ENCODE peak calls at places on chromosomes 12 and 14, in six cellular contexts. Q is astrocyte of the cerebellum; O is CD8-positive, alpha-beta T cell; D is cardiac muscle cell; I is GM12865; F is neural crest cell. A is an unnamed sample.

GRCh38 chr12:14993537-14994266 is 20.9 kb downstream of the PDE6H start:
- DNase-seq in F (no peak), I (peak), D (no peak), Q (no peak), O (no peak), A (peak)

GRCh38 chr12:53425515-53426150 is 2.0 kb downstream of the AMHR2 start:
- DNase-seq in O (no peak), F (no peak), I (no peak), D (no peak), Q (no peak), A (no peak)

GRCh38 chr12:42481368-42481767 is 108.2 kb downstream of the PRICKLE1 start:
- DNase-seq in Q (no peak), D (no peak), F (no peak), I (no peak), O (no peak), A (no peak)

GRCh38 chr14:104731249-104731924 is 7.4 kb downstream of the ADSS1 start:
- DNase-seq in Q (no peak), F (no peak), I (no peak), O (no peak), D (peak), A (no peak)

GRCh38 chr12:104865080-104865479 is 93.0 kb downstream of the SLC41A2 start:
- DNase-seq in F (no peak), I (peak), O (no peak), Q (no peak), D (no peak), A (no peak)

GRCh38 chr12:130347588-130347987 is 9.9 kb downstream of the PIWIL1 start:
- DNase-seq in Q (no peak), D (no peak), F (no peak), I (no peak), O (no peak), A (no peak)

GRCh38 chr12:38099686-38100085 is 216.9 kb upstream of the ALG10B start:
- DNase-seq in D (no peak), I (no peak), F (no peak), Q (no peak), O (no peak), A (no peak)

GRCh38 chr14:41785696-41786095 is 179.0 kb downstream of the LRFN5 start:
- DNase-seq in Q (no peak), D (no peak), I (no peak), F (no peak), O (no peak), A (no peak)

GRCh38 chr14:102035914-102036313 is 50.9 kb downstream of the HSP90AA1 start:
- DNase-seq in F (no peak), D (no peak), O (no peak), I (no peak), Q (no peak), A (no peak)

GRCh38 chr12:121156365-121156764 is 23.7 kb downstream of the P2RX7 start:
- DNase-seq in F (no peak), I (no peak), D (no peak), O (no peak), Q (no peak), A (no peak)

GRCh38 chr12:68495666-68496065 is 115.0 kb upstream of the RAP1B start:
- DNase-seq in D (peak), I (no peak), Q (no peak), O (no peak), F (no peak), A (peak)

GRCh38 chr12:3698218-3698974 is 54.5 kb downstream of the CRACR2A start:
- DNase-seq in D (no peak), Q (peak), I (no peak), F (no peak), O (no peak), A (peak)

GRCh38 chr12:45509621-45510020 is 219.9 kb upstream of the ARID2 start:
- DNase-seq in F (no peak), O (no peak), D (no peak), I (no peak), Q (no peak), A (no peak)

GRCh38 chr14:44316647-44317432 is 190.2 kb downstream of the FSCB start:
- DNase-seq in Q (peak), I (peak), O (no peak), D (no peak), F (no peak), A (peak)

GRCh38 chr12:53659011-53659551 is 16.8 kb downstream of the ATP5MC2 start:
- DNase-seq in F (peak), I (no peak), D (no peak), Q (peak), O (no peak), A (peak)

GRCh38 chr14:98174031-98174430 is 1098.0 kb downstream of the BCL11B start:
- DNase-seq in F (no peak), I (no peak), D (no peak), Q (no peak), O (no peak), A (no peak)

GRCh38 chr12:113996026-113996425 is 29.9 kb upstream of the RBM19 start:
- DNase-seq in I (no peak), Q (no peak), F (no peak), O (no peak), D (no peak), A (no peak)

GRCh38 chr12:113416091-113416754 is 6.0 kb upstream of the SDSL start:
- DNase-seq in I (no peak), Q (no peak), D (no peak), F (no peak), O (no peak), A (no peak)

GRCh38 chr14:99579077-99579836 is 24.8 kb downstream of the CCDC85C start:
- DNase-seq in F (no peak), I (no peak), Q (no peak), O (no peak), D (no peak), A (no peak)

GRCh38 chr12:24111591-24111990 is 162.1 kb upstream of the SOX5 start:
- DNase-seq in I (no peak), F (no peak), Q (peak), O (no peak), D (no peak), A (peak)

GRCh38 chr14:105123981-105124836 is 44.4 kb downstream of the JAG2 start:
- DNase-seq in I (no peak), Q (no peak), O (no peak), F (no peak), D (no peak), A (no peak)

GRCh38 chr14:72164420-72165150 is 232.4 kb downstream of the RGS6 start:
- DNase-seq in O (no peak), F (no peak), I (peak), Q (no peak), D (no peak), A (no peak)

GRCh38 chr14:89013698-89014569 is 189.5 kb downstream of the TTC8 start:
- DNase-seq in D (no peak), O (no peak), I (no peak), F (no peak), Q (no peak), A (no peak)

GRCh38 chr14:103296007-103296406 is 38.0 kb upstream of the EIF5 start:
- DNase-seq in Q (no peak), D (peak), F (no peak), O (no peak), I (no peak), A (peak)

GRCh38 chr14:50210074-50210473 is 21.3 kb downstream of the SOS2 start:
- DNase-seq in D (no peak), O (no peak), F (no peak), Q (no peak), I (no peak), A (no peak)

GRCh38 chr14:102907980-102908730 is 14.3 kb upstream of the AMN start:
- DNase-seq in O (no peak), D (no peak), I (no peak), F (no peak), Q (no peak), A (no peak)

GRCh38 chr14:95510804-95511203 is 5.6 kb downstream of the SYNE3 start:
- DNase-seq in D (no peak), O (no peak), I (no peak), F (no peak), Q (no peak), A (no peak)

GRCh38 chr14:87952307-87953094 is 40.5 kb downstream of the GALC start:
- DNase-seq in F (no peak), D (no peak), O (no peak), Q (no peak), I (peak), A (no peak)

GRCh38 chr12:104155711-104156555 is 17.9 kb upstream of the NFYB start:
- DNase-seq in D (no peak), O (no peak), F (no peak), Q (no peak), I (no peak), A (no peak)

GRCh38 chr14:22508662-22509035 is 80.4 kb downstream of the DAD1 start:
- DNase-seq in Q (no peak), F (no peak), I (no peak), O (no peak), D (no peak), A (no peak)

GRCh38 chr12:95440401-95440800 is 33.6 kb upstream of the METAP2 start:
- DNase-seq in Q (peak), D (no peak), I (no peak), O (no peak), F (no peak), A (peak)

GRCh38 chr12:84995646-84996045 is 40.4 kb downstream of the TSPAN19 start:
- DNase-seq in I (no peak), O (no peak), D (no peak), F (no peak), Q (no peak), A (no peak)

GRCh38 chr12:18872770-18873169 is 134.9 kb downstream of the CAPZA3 start:
- DNase-seq in F (no peak), D (no peak), Q (no peak), O (no peak), I (no peak), A (no peak)

GRCh38 chr14:94673071-94673470 is 60.9 kb downstream of the SERPINA3 start:
- DNase-seq in D (no peak), I (no peak), O (no peak), F (no peak), Q (no peak), A (no peak)

DNA sequence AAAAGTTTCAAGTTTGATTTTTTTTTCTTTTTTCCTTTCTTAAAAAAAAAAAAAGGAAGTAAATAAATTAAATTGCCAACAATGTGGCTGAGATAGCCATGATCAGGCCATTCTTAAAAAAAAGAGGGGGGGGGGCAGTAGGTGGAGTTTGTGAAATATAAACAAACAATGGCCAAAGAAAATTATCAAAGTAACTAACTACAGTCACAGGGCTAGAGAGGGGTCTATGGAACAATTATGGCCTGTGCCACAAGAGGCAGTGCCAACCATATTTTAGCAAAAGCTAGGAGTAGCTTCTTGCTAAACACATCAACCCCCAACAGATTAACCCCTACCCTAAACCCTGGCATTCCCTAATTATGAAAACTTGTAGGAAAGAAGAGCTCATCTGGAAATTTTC is 16.2 kb upstream of the SMARCC2 start:
- DNase-seq in Q (no peak), O (no peak), D (no peak), I (no peak), F (no peak), A (no peak)
- TF ChIP-seq CTCF in Q (no peak), O (no peak), D (peak), I (no peak), F (no peak), A (no peak)

GRCh38 chr14:56874375-56874774 is 64.1 kb upstream of the OTX2 start:
- DNase-seq in I (peak), Q (no peak), O (no peak), F (peak), D (peak), A (no peak)
- TF ChIP-seq CTCF in I (peak), Q (no peak), O (no peak), F (peak), D (no peak), A (no peak)

GRCh38 chr14:24438198-24439095 is 4.1 kb downstream of the SDR39U1 start:
- DNase-seq in F (no peak), O (no peak), I (no peak), D (no peak), Q (no peak), A (no peak)

GRCh38 chr14:24435998-24436354 is 6.2 kb downstream of the KHNYN start:
- DNase-seq in Q (no peak), I (no peak), D (no peak), F (no peak), O (no peak), A (no peak)

GRCh38 chr14:24437736-24438067 is 4.9 kb downstream of the SDR39U1 start:
- DNase-seq in F (no peak), Q (no peak), O (no peak), I (no peak), D (no peak), A (no peak)

GRCh38 chr14:24436355-24437019 is 6.1 kb downstream of the SDR39U1 start:
- DNase-seq in Q (peak), D (peak), I (peak), F (peak), O (no peak), A (peak)

GRCh38 chr14:24437020-24437735 is 5.4 kb downstream of the SDR39U1 start:
- DNase-seq in D (no peak), F (no peak), Q (no peak), I (no peak), O (no peak), A (no peak)
- TF ChIP-seq CTCF in D (no peak), F (peak), Q (no peak), I (no peak), O (peak), A (no peak)

GRCh38 chr12:2624543-2625266 is 170.1 kb upstream of the FKBP4 start:
- DNase-seq in Q (no peak), F (peak), D (peak), I (peak), O (no peak), A (no peak)
- TF ChIP-seq CTCF in Q (peak), F (peak), D (peak), I (peak), O (no peak), A (peak)

GRCh38 chr12:49298160-49298559 is 3.2 kb downstream of the PRPH start:
- DNase-seq in D (no peak), I (peak), F (no peak), Q (no peak), O (no peak), A (no peak)
- TF ChIP-seq CTCF in D (no peak), I (peak), F (no peak), Q (peak), O (no peak), A (no peak)

DNA sequence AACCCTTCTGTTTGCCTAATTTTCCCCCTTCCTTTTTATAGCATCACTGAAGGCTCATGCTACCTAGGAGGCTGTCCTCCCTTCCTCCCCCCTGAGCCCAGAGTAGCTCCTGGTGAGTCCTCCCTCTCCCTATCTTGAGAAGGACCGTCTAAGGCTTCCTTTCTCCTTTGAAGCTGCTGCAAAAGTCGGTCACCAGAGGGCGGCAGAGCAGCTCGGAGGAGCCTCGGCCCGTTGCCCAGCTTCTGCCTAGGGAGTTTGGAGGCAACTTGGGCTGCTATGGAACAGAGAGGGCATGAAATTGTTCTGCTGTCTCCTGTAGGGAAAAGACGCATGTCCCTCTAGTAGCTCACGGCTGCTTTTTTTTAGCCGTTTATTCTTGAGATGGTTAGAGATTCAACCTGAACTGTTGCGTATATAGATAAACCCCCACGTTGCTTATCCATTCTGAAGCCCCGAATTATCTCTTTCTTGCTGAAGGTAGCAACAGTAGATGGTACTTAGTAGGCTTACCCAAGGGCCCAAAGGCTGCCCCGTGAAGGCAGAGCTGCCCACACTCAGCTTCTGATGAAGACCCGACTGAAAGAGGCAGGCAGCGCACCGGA is 5.7 kb downstream of the WNT5B start:
- DNase-seq in D (peak), Q (peak), I (peak), F (peak), O (peak), A (peak)
- TF ChIP-seq CTCF in D (peak), Q (peak), I (peak), F (peak), O (peak), A (peak)

GRCh38 chr14:37124617-37125016 is 47.8 kb downstream of the SLC25A21 start:
- DNase-seq in D (no peak), O (no peak), I (peak), Q (no peak), F (no peak), A (no peak)
- TF ChIP-seq CTCF in D (no peak), O (no peak), I (no peak), Q (no peak), F (no peak), A (no peak)

DNA sequence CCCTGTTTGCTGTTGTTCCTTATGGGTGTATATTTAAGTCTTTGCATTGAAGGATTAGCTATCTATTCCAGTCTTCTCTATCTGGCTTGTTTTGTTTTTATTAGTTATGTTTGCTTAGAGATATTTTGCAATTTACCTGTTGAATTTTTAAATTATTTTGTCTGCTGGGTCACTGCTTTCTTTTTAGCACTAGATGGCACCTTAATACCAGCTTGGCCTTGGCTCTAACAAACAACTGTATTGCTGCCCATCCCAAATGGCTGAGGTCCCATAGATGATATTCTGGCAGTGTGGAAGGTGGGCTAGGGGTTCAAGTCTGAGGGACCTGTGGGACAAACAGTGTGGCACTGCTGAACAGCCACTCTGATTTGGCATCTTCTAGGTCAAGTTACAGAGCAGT is 144.0 kb upstream of the FBXO33 start:
- DNase-seq in D (no peak), I (no peak), Q (no peak), O (no peak), F (no peak), A (no peak)
- TF ChIP-seq CTCF in D (no peak), I (no peak), Q (no peak), O (no peak), F (no peak), A (no peak)

GRCh38 chr12:20220339-20220738 is 148.0 kb upstream of the PDE3A start:
- DNase-seq in F (no peak), O (no peak), I (peak), D (no peak), Q (peak), A (peak)
- TF ChIP-seq CTCF in F (no peak), O (no peak), I (peak), D (peak), Q (peak), A (peak)

DNA sequence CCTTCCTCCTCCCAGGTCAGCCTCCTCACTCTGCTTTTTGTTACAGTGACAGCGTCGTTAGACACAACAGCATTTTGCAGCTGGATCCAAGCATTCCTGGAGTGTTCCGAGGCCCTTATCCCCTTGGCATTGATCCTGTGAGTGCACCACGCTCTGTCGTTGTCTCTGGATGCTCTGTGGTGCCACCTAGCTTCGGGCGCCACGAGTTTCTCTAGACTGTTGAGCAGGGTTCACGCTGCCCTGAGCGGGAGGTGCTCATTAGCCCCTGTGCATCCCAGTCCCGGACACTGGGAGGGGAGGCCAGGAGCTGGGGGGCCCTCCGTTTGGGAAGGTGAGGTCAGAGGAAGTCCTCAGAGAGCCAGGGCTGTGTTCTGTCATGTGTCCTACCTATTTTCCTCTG is 17.3 kb upstream of the DNAH10 start:
- DNase-seq in O (no peak), F (no peak), D (peak), I (no peak), Q (no peak), A (no peak)
- TF ChIP-seq CTCF in O (no peak), F (no peak), D (no peak), I (no peak), Q (no peak), A (no peak)